ENCODE peak calls at places on chromosome 14, in ten cellular contexts. Q is neural progenitor cell, I is astrocyte of the cerebellum, U is transverse colon, H is lower leg skin, N is epithelial cell of esophagus, T is fibroblast of pulmonary artery, F is breast epithelium, M is foreskin fibroblast, X is AG10803. D is an unnamed sample.

GRCh38 chr14:73591690-73592448 is at the start of gene ACOT4:
- DNase-seq in Q (peak; percentile 50), H (no peak), X (peak; percentile 35), T (peak; percentile 25), I (no peak), M (peak; percentile 34), U (peak; percentile 56), N (peak; percentile 51), F (no peak), D (no peak)

GRCh38 chr14:69027242-69027913 is 48.3 kb upstream of the ACTN1 start:
- DNase-seq in Q (no peak), N (no peak), H (no peak), U (no peak), X (no peak), T (no peak), M (no peak), F (no peak), I (no peak), D (no peak)

GRCh38 chr14:105255021-105255507 is 6.7 kb downstream of the BTBD6 start:
- DNase-seq in M (peak; percentile 40), U (no peak), I (no peak), X (peak; percentile 68), Q (no peak), T (no peak), N (no peak), H (no peak), F (no peak), D (no peak)

GRCh38 chr14:25121342-25122129 is 71.6 kb upstream of the STXBP6 start:
- DNase-seq in T (peak; percentile 87), Q (no peak), H (peak; percentile 27), I (peak; percentile 15), U (no peak), N (peak; percentile 2), F (no peak), X (peak; percentile 97), M (peak; percentile 97), D (no peak)

GRCh38 chr14:32588448-32589320 is 259.6 kb downstream of the AKAP6 start:
- DNase-seq in M (peak; percentile 46), F (no peak), I (peak; percentile 41), N (peak; percentile 56), U (no peak), H (no peak), Q (peak; percentile 65), X (peak; percentile 46), T (peak; percentile 80), D (no peak)

GRCh38 chr14:68784298-68784910 is 8.5 kb downstream of the ZFP36L1 start:
- DNase-seq in H (no peak), X (peak; percentile 52), I (no peak), F (peak; percentile 20), T (peak; percentile 49), Q (no peak), M (no peak), U (peak; percentile 87), N (no peak), D (no peak)

GRCh38 chr14:88871429-88871828 is 47.0 kb downstream of the TTC8 start:
- DNase-seq in N (no peak), Q (no peak), I (no peak), U (no peak), H (no peak), T (no peak), M (no peak), F (no peak), X (no peak), D (no peak)

GRCh38 chr14:104107101-104107581 is 21.6 kb downstream of the ASPG start:
- DNase-seq in T (no peak), M (no peak), H (no peak), F (no peak), I (no peak), Q (no peak), X (no peak), U (no peak), N (no peak), D (no peak)

GRCh38 chr14:34713681-34714319 is 593 bp downstream of the CFL2 start:
- DNase-seq in T (peak; percentile 67), I (no peak), X (peak; percentile 81), N (peak; percentile 73), U (peak; percentile 37), Q (peak; percentile 26), F (peak; percentile 55), H (peak; percentile 22), M (peak; percentile 76), D (no peak)

GRCh38 chr14:72780771-72781170 is 113.1 kb downstream of the DPF3 start:
- DNase-seq in T (peak; percentile 73), H (no peak), N (no peak), Q (no peak), U (no peak), M (peak; percentile 84), I (peak; percentile 59), F (no peak), X (peak; percentile 91), D (no peak)

GRCh38 chr14:81942071-81942470 is 408.4 kb upstream of the SEL1L start:
- DNase-seq in M (no peak), H (no peak), I (no peak), F (no peak), Q (no peak), X (no peak), T (no peak), N (no peak), U (no peak), D (no peak)

GRCh38 chr14:59055439-59056045 is 132.9 kb upstream of the DAAM1 start:
- DNase-seq in M (peak; percentile 48), H (peak; percentile 21), U (peak; percentile 17), F (peak; percentile 20), X (peak; percentile 70), I (peak; percentile 54), T (peak; percentile 76), Q (peak; percentile 63), N (peak; percentile 62), D (no peak)

GRCh38 chr14:103861413-103862392 is 14.3 kb upstream of the PPP1R13B start:
- DNase-seq in F (no peak), Q (no peak), U (no peak), X (no peak), I (no peak), N (no peak), M (no peak), H (no peak), T (no peak), D (no peak)

GRCh38 chr14:104632781-104633180 is 28.2 kb upstream of the TMEM179 start:
- DNase-seq in I (no peak), H (no peak), X (no peak), U (no peak), Q (no peak), M (no peak), F (no peak), N (no peak), T (no peak), D (no peak)

GRCh38 chr14:103314496-103315277 is 19.4 kb upstream of the EIF5 start:
- DNase-seq in Q (no peak), H (no peak), T (no peak), I (no peak), F (no peak), X (no peak), U (no peak), N (no peak), M (no peak), D (no peak)

GRCh38 chr14:93956082-93956481 is 20.3 kb downstream of the ASB2 start:
- DNase-seq in N (no peak), H (no peak), I (no peak), U (no peak), M (no peak), Q (no peak), X (no peak), T (no peak), F (no peak), D (no peak)

GRCh38 chr14:93957333-93957710 is 19.0 kb downstream of the ASB2 start:
- DNase-seq in I (no peak), U (no peak), N (no peak), F (no peak), Q (no peak), M (no peak), H (no peak), T (no peak), X (no peak), D (no peak)

GRCh38 chr14:93954900-93955891 is 21.2 kb downstream of the ASB2 start:
- DNase-seq in U (peak; percentile 54), F (no peak), H (no peak), T (no peak), I (no peak), M (no peak), N (no peak), Q (no peak), X (no peak), D (no peak)

GRCh38 chr14:93957751-93958566 is 18.4 kb downstream of the ASB2 start:
- DNase-seq in Q (no peak), N (no peak), F (no peak), U (no peak), T (no peak), I (no peak), M (no peak), X (no peak), H (no peak), D (no peak)

GRCh38 chr14:93956514-93957332 is 19.6 kb downstream of the ASB2 start:
- DNase-seq in Q (no peak), T (no peak), H (no peak), F (no peak), N (no peak), M (no peak), I (no peak), U (peak; percentile 50), X (no peak), D (no peak)
- H3K4me3 ChIP-seq in Q (no peak overlapping the region), T (no peak overlapping the region), H (no peak overlapping the region), F (no peak overlapping the region), N (no peak overlapping the region), M (no peak overlapping the region), I (no peak overlapping the region), U (no peak overlapping the region), X (no peak overlapping the region), D (no peak overlapping the region)

DNA sequence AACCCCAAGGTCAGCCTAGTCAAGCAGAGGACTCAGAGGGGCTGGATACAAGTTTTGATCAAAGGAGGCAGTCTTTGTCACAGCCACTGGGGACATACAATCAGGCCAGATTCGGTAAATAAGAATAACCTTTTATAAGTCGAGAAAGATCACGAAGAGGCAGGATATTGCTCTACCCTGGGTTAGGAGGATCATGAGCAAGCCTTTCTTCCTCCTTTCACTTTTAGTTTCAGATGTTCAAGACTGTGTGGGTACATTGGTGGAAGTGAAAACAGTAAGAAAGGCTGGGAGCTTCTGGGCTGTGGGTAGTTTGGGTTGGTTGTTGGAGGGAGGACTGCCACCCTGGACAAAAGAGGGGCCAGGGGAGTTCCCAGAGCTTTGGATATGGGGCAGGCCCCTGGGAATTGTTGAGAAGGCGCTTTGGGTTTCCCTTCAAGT is 127.7 kb downstream of the SNAPC1 start:
- DNase-seq in F (no peak), Q (no peak), H (no peak), X (no peak), M (no peak), U (no peak), N (no peak), I (no peak), T (no peak), D (no peak)
- TF ChIP-seq CTCF in F (no peak), Q (peak; percentile 13), H (no peak), X (no peak), M (no peak), U (no peak), N (no peak), I (no peak), T (no peak), D (no peak)

GRCh38 chr14:64501326-64502171 is 2.1 kb downstream of the ZBTB25 start:
- DNase-seq in M (peak; percentile 44), F (peak; percentile 28), N (peak; percentile 36), U (peak; percentile 68), X (peak; percentile 83), I (no peak), H (peak; percentile 52), T (peak; percentile 86), Q (no peak), D (no peak)
- H3K4me3 ChIP-seq in M (peak overlapping the region; percentile 52), F (peak overlapping the region; percentile 73), N (no peak overlapping the region), U (no peak overlapping the region), X (peak overlapping the region; percentile 94), I (peak overlapping the region; percentile 1), H (no peak overlapping the region), T (peak overlapping the region; percentile 76), Q (peak overlapping the region; percentile 80), D (peak overlapping the region; percentile 98)

GRCh38 chr14:77524536-77524935 is 25.9 kb upstream of the ISM2 start:
- DNase-seq in N (no peak), Q (no peak), M (no peak), X (no peak), T (no peak), F (no peak), U (no peak), I (no peak), H (no peak), D (no peak)
- TF ChIP-seq CTCF in N (no peak), Q (no peak), M (no peak), X (no peak), T (no peak), F (no peak), U (no peak), I (no peak), H (no peak), D (no peak)